ENCODE peak calls at places on chromosomes 6 and 20, in nine cellular contexts. S is mesenchymal stem cell; D is Panc1; C is IMR-90; T is endothelial cell of umbilical vein; Z is CD8-positive, alpha-beta memory T cell; A is Peyer's patch; V is NT2/D1; F is breast epithelium. L is an unnamed sample.
A peak's percentile ranks its signal among the peaks of the same experiment; 100 is the strongest.

GRCh38 chr20:39669659-39670058 is 707.5 kb downstream of the DHX35 start:
- DNase-seq in S (no peak), D (no peak), C (no peak), T (no peak), Z (no peak), A (no peak), V (no peak), F (no peak), L (no peak)

GRCh38 chr6:21594427-21595264 is 1.1 kb downstream of the SOX4 start:
- DNase-seq in S (peak; percentile 72), D (no peak), C (peak; percentile 63), T (peak; percentile 39), Z (peak; percentile 32), A (peak; percentile 73), V (no peak), F (peak; percentile 60), L (no peak)

GRCh38 chr6:11975353-11975977 is 36.6 kb upstream of the HIVEP1 start:
- DNase-seq in S (no peak), D (no peak), C (no peak), T (no peak), Z (peak; percentile 2), A (peak; percentile 80), V (no peak), F (no peak), L (no peak)

GRCh38 chr6:170166511-170167122 is 124.3 kb downstream of the DLL1 start:
- DNase-seq in S (no peak), D (no peak), C (no peak), T (no peak), Z (no peak), A (no peak), V (no peak), F (no peak), L (no peak)

GRCh38 chr6:146191600-146191999 is 162.7 kb downstream of the GRM1 start:
- DNase-seq in S (no peak), D (no peak), C (no peak), T (no peak), Z (no peak), A (no peak), V (no peak), F (no peak), L (no peak)

GRCh38 chr20:5056801-5057599 is 55.7 kb upstream of the SLC23A2 start:
- DNase-seq in S (peak; percentile 16), D (no peak), C (peak; percentile 46), T (peak; percentile 23), Z (peak; percentile 82), A (peak; percentile 79), V (no peak), F (no peak), L (peak; percentile 47)

GRCh38 chr6:6176132-6176531 is 144.3 kb downstream of the F13A1 start:
- DNase-seq in S (no peak), D (no peak), C (no peak), T (no peak), Z (no peak), A (no peak), V (no peak), F (no peak), L (no peak)

GRCh38 chr20:37278966-37279590 is 10.4 kb upstream of the MANBAL start:
- DNase-seq in S (no peak), D (no peak), C (no peak), T (no peak), Z (no peak), A (no peak), V (no peak), F (peak; percentile 76), L (no peak)

GRCh38 chr6:101818056-101818455 is 424.5 kb downstream of the GRIK2 start:
- DNase-seq in S (no peak), D (no peak), C (no peak), T (no peak), Z (no peak), A (no peak), V (no peak), F (no peak), L (no peak)

GRCh38 chr6:2460216-2460734 is 214.9 kb upstream of the GMDS start:
- DNase-seq in S (no peak), D (no peak), C (no peak), T (no peak), Z (no peak), A (no peak), V (no peak), F (no peak), L (no peak)

GRCh38 chr6:22053385-22053997 is 243.3 kb downstream of the PRL start:
- DNase-seq in S (no peak), D (no peak), C (no peak), T (no peak), Z (no peak), A (no peak), V (no peak), F (no peak), L (no peak)

GRCh38 chr6:168095741-168096250 is 16.8 kb upstream of the FRMD1 start:
- DNase-seq in S (no peak), D (no peak), C (no peak), T (no peak), Z (no peak), A (no peak), V (no peak), F (no peak), L (no peak)

GRCh38 chr20:549720-550496 is 6.3 kb upstream of the CSNK2A1 start:
- DNase-seq in S (no peak), D (no peak), C (no peak), T (no peak), Z (no peak), A (no peak), V (no peak), F (no peak), L (no peak)

GRCh38 chr6:20564269-20564668 is 30.0 kb downstream of the CDKAL1 start:
- DNase-seq in S (peak; percentile 37), D (no peak), C (peak; percentile 27), T (peak; percentile 59), Z (peak; percentile 14), A (no peak), V (no peak), F (no peak), L (no peak)

GRCh38 chr6:28257042-28257441 is 2.1 kb upstream of the NKAPL start:
- DNase-seq in S (no peak), D (no peak), C (no peak), T (no peak), Z (no peak), A (no peak), V (no peak), F (no peak), L (no peak)

GRCh38 chr20:12577213-12577612 is 431.6 kb upstream of the SPTLC3 start:
- DNase-seq in S (no peak), D (no peak), C (no peak), T (no peak), Z (no peak), A (no peak), V (no peak), F (no peak), L (no peak)

GRCh38 chr20:41158082-41158625 is 20.8 kb downstream of the PLCG1 start:
- DNase-seq in S (no peak), D (no peak), C (no peak), T (no peak), Z (no peak), A (no peak), V (no peak), F (no peak), L (no peak)
- H3K4me1 ChIP-seq in S (peaks cover 14% of the 10 kb centered on the region), D (no peaks in the 10 kb centered on the region), C (peaks cover 3% of the 10 kb centered on the region), T (peaks cover 6% of the 10 kb centered on the region), Z (peaks cover 99% of the 10 kb centered on the region), A (peaks cover 29% of the 10 kb centered on the region), V (peaks cover 24% of the 10 kb centered on the region), F (no peaks in the 10 kb centered on the region), L (peaks cover 83% of the 10 kb centered on the region)

GRCh38 chr6:166487148-166487547 is 99.3 kb downstream of the RAMACL start:
- DNase-seq in S (no peak), D (no peak), C (no peak), T (no peak), Z (no peak), A (peak; percentile 45), V (no peak), F (no peak), L (no peak)
- H3K9me3 ChIP-seq in S (no peaks in the 10 kb centered on the region), D (no peaks in the 10 kb centered on the region), C (no peaks in the 10 kb centered on the region), T (no peaks in the 10 kb centered on the region), Z (no peaks in the 10 kb centered on the region), A (no peaks in the 10 kb centered on the region), V (no peaks in the 10 kb centered on the region), F (no peaks in the 10 kb centered on the region), L (no peaks in the 10 kb centered on the region)

GRCh38 chr6:156852858-156853216 is 75.7 kb downstream of the ARID1B start:
- DNase-seq in S (no peak), D (no peak), C (no peak), T (no peak), Z (no peak), A (no peak), V (peak; percentile 72), F (no peak), L (no peak)

GRCh38 chr6:156853733-156854132 is 76.6 kb downstream of the ARID1B start:
- DNase-seq in S (no peak), D (no peak), C (no peak), T (no peak), Z (no peak), A (no peak), V (no peak), F (no peak), L (no peak)

GRCh38 chr6:156851447-156851846 is 74.3 kb downstream of the ARID1B start:
- DNase-seq in S (no peak), D (no peak), C (no peak), T (no peak), Z (no peak), A (no peak), V (no peak), F (no peak), L (no peak)

GRCh38 chr6:156850356-156850755 is 73.2 kb downstream of the ARID1B start:
- DNase-seq in S (no peak), D (no peak), C (no peak), T (no peak), Z (no peak), A (no peak), V (no peak), F (no peak), L (no peak)

GRCh38 chr6:156852147-156852857 is 75.1 kb downstream of the ARID1B start:
- DNase-seq in S (no peak), D (no peak), C (no peak), T (no peak), Z (no peak), A (no peak), V (no peak), F (no peak), L (no peak)
- H3K4me3 ChIP-seq in S (no peak overlapping the region), D (no peak overlapping the region), C (no peak overlapping the region), T (no peak overlapping the region), Z (no peak overlapping the region), A (no peak overlapping the region), V (no peak overlapping the region), F (no peak overlapping the region), L (no peak overlapping the region)

DNA sequence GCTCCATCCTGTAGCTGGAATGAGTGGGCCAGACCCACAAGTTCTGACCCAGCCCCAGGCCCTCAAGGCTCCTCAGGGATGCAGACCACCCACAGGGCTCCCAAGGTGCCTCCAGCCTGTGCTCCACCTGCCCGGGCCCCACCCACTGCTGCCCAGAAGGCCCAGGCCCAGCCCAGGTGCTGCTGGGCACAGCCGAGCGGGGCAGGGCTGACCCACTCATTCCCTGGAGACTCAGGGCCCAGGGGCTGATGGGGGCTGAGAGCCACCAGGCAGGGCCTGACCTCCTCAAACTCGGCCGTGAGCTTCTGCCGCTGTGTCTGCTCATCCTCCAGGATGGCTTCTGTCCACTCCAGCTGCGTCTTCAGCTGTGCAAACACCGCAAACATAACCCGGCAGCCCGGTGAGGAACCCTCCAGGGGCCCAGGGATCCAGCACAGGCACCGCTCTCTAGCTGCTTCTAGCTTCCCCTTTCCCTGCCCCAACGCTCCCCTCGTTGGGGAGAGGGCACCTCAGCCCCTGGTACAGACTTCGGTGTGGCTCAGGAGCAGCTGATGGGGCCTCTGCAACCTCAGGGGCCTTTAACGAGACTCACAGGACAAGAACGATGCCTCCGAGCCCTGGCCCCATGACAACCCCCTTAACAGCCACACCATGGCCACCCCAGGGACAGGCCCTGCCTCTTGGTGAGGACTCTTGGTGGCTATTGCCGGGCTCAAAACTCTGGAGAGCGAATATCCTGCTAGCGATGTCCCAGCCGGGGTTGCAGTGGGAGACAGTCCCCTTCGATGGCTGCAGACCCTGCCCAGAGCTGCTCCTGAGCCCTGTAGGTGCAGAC is 46.0 kb downstream of the DSTN start:
- DNase-seq in S (no peak), D (no peak), C (no peak), T (no peak), Z (no peak), A (peak; percentile 44), V (no peak), F (peak; percentile 16), L (no peak)
- H3K4me1 ChIP-seq in S (peaks cover 58% of the 10 kb centered on the region), D (peaks cover 46% of the 10 kb centered on the region), C (no peaks in the 10 kb centered on the region), T (no peaks in the 10 kb centered on the region), Z (peaks cover 21% of the 10 kb centered on the region), A (peaks cover 41% of the 10 kb centered on the region), V (peaks cover 16% of the 10 kb centered on the region), F (peaks cover 4% of the 10 kb centered on the region), L (peaks cover 22% of the 10 kb centered on the region)

L was measured in effector memory CD4-positive, alpha-beta T cell.